ENCODE peak calls at places on chromosomes 12 and 14, in four cellular contexts. H, J, B and T are unnamed samples.

GRCh38 chr14:57087841-57088240 is 180.9 kb downstream of the EXOC5 start:
- DNase-seq in H (no peak), J (no peak), B (no peak), T (no peak)

GRCh38 chr14:49250109-49250508 is 336.1 kb downstream of the RPS29 start:
- DNase-seq in H (no peak), J (no peak), B (no peak), T (no peak)

GRCh38 chr12:124390442-124391116 is 95.7 kb downstream of the RFLNA start:
- DNase-seq in H (no peak), J (no peak), B (peak), T (peak)

GRCh38 chr14:48527832-48528231 is 852.4 kb upstream of the MDGA2 start:
- DNase-seq in H (no peak), J (no peak), B (no peak), T (no peak)

GRCh38 chr14:69880851-69881250 is 1.6 kb downstream of the SMOC1 start:
- DNase-seq in H (no peak), J (no peak), B (no peak), T (no peak)

GRCh38 chr12:42588308-42588836 is 1.2 kb downstream of the PRICKLE1 start:
- DNase-seq in H (no peak), J (peak), B (no peak), T (no peak)

GRCh38 chr12:69108024-69108423 is 131.3 kb upstream of the CPSF6 start:
- DNase-seq in H (no peak), J (no peak), B (no peak), T (no peak)

GRCh38 chr14:75941030-75941429 is 40.8 kb downstream of the TGFB3 start:
- DNase-seq in H (no peak), J (peak), B (no peak), T (no peak)

GRCh38 chr12:133130808-133131128 is 341 bp downstream of the ZNF10 start:
- DNase-seq in H (no peak), J (no peak), B (peak), T (no peak)

GRCh38 chr14:37197421-37198272 is at the start of gene MIPOL1:
- DNase-seq in H (peak), J (peak), B (peak), T (no peak)

GRCh38 chr12:122474324-122474716 is 26.4 kb downstream of the ZCCHC8 start:
- DNase-seq in H (no peak), J (no peak), B (no peak), T (no peak)

GRCh38 chr14:75003250-75004027 is 718 bp downstream of the EIF2B2 start:
- DNase-seq in H (no peak), J (no peak), B (no peak), T (no peak)

GRCh38 chr14:21300892-21301291 is 21.0 kb downstream of the RPGRIP1 start:
- DNase-seq in H (no peak), J (peak), B (peak), T (peak)

GRCh38 chr12:102439391-102440108 is 40.8 kb downstream of the IGF1 start:
- DNase-seq in H (no peak), J (no peak), B (no peak), T (no peak)

GRCh38 chr14:86027990-86028389 is 498.0 kb downstream of the FLRT2 start:
- DNase-seq in H (no peak), J (no peak), B (no peak), T (no peak)

GRCh38 chr12:89756638-89757321 is 48.1 kb upstream of the ATP2B1 start:
- DNase-seq in H (peak), J (no peak), B (no peak), T (peak)

GRCh38 chr14:104749958-104750529 is 2.9 kb upstream of the SIVA1 start:
- DNase-seq in H (no peak), J (no peak), B (no peak), T (no peak)

GRCh38 chr14:81412779-81413178 is 12.7 kb upstream of the STON2 start:
- DNase-seq in H (no peak), J (no peak), B (no peak), T (no peak)